ENCODE peak calls at places on chromosome 6, in nine cellular contexts. Z is aorta; L is lower lobe of right lung; S is HepG2; O is lung; D is A549; N is right cardiac atrium; R is pancreas; E is CD4-positive, CD25-positive, alpha-beta regulatory T cell. U is an unnamed sample.

GRCh38 chr6:122323361-122323760 is 76.1 kb upstream of the HSF2 start:
- ATAC-seq in Z (peak), L (no peak), S (no peak), O (no peak), D (no peak), N (no peak), R (no peak), E (no peak), U (peak)

GRCh38 chr6:117306227-117306784 is 40.9 kb downstream of the VGLL2 start:
- ATAC-seq in Z (no peak), L (peak), S (no peak), O (peak), D (no peak), N (no peak), R (no peak), E (no peak), U (no peak)

GRCh38 chr6:160417135-160417534 is 69.0 kb downstream of the SLC22A3 start:
- ATAC-seq in Z (no peak), L (no peak), S (no peak), O (no peak), D (no peak), N (peak), R (no peak), E (no peak), U (no peak)

GRCh38 chr6:54020311-54020710 is 90.9 kb upstream of the MLIP start:
- ATAC-seq in Z (no peak), L (no peak), S (no peak), O (no peak), D (no peak), N (no peak), R (no peak), E (no peak), U (no peak)

GRCh38 chr6:118280210-118280609 is 267.9 kb upstream of the PLN start:
- ATAC-seq in Z (no peak), L (no peak), S (no peak), O (no peak), D (no peak), N (no peak), R (no peak), E (no peak), U (no peak)

GRCh38 chr6:41768545-41769308 is 11.0 kb downstream of the FRS3 start:
- ATAC-seq in Z (no peak), L (peak), S (peak), O (peak), D (peak), N (no peak), R (no peak), E (no peak), U (peak)

GRCh38 chr6:38045701-38046305 is 226.3 kb downstream of the ZFAND3 start:
- ATAC-seq in Z (no peak), L (no peak), S (peak), O (no peak), D (no peak), N (no peak), R (no peak), E (no peak), U (no peak)

GRCh38 chr6:107674995-107675738 is 148.9 kb downstream of the SCML4 start:
- ATAC-seq in Z (peak), L (peak), S (peak), O (peak), D (peak), N (peak), R (peak), E (peak), U (peak)

GRCh38 chr6:6736753-6737654 is 148.5 kb downstream of the LY86 start:
- ATAC-seq in Z (peak), L (peak), S (peak), O (no peak), D (no peak), N (peak), R (no peak), E (no peak), U (peak)

GRCh38 chr6:11218827-11219826 is 13.3 kb downstream of the NEDD9 start:
- ATAC-seq in Z (peak), L (peak), S (peak), O (peak), D (peak), N (peak), R (peak), E (no peak), U (peak)

GRCh38 chr6:101668496-101668895 is 275.0 kb downstream of the GRIK2 start:
- ATAC-seq in Z (no peak), L (no peak), S (no peak), O (no peak), D (no peak), N (no peak), R (no peak), E (no peak), U (no peak)

GRCh38 chr6:72080260-72080941 is 194.1 kb downstream of the RIMS1 start:
- ATAC-seq in Z (no peak), L (no peak), S (no peak), O (no peak), D (no peak), N (no peak), R (no peak), E (no peak), U (no peak)

GRCh38 chr6:39812853-39813533 is 20.8 kb downstream of the DAAM2 start:
- ATAC-seq in Z (peak), L (peak), S (no peak), O (peak), D (no peak), N (peak), R (no peak), E (no peak), U (peak)

GRCh38 chr6:160141001-160141726 is 19.5 kb downstream of the SLC22A1 start:
- ATAC-seq in Z (peak), L (no peak), S (no peak), O (no peak), D (peak), N (peak), R (no peak), E (no peak), U (peak)

GRCh38 chr6:139881728-139882211 is 507.3 kb upstream of the CITED2 start:
- ATAC-seq in Z (peak), L (peak), S (peak), O (no peak), D (peak), N (peak), R (peak), E (no peak), U (peak)

GRCh38 chr6:11494786-11495564 is 42.6 kb upstream of the TMEM170B start:
- ATAC-seq in Z (no peak), L (peak), S (no peak), O (no peak), D (peak), N (no peak), R (no peak), E (no peak), U (no peak)

GRCh38 chr6:46207174-46207573 is 36.4 kb upstream of the ENPP5 start:
- ATAC-seq in Z (no peak), L (no peak), S (no peak), O (no peak), D (no peak), N (peak), R (no peak), E (no peak), U (no peak)

GRCh38 chr6:44270526-44271405 is 516 bp downstream of the TMEM151B start:
- ATAC-seq in Z (no peak), L (no peak), S (no peak), O (no peak), D (no peak), N (no peak), R (no peak), E (no peak), U (peak)

GRCh38 chr6:88975369-88975768 is 12.0 kb upstream of the RNGTT start:
- ATAC-seq in Z (no peak), L (no peak), S (peak), O (no peak), D (no peak), N (no peak), R (no peak), E (no peak), U (no peak)

GRCh38 chr6:52976149-52976548 is 18.9 kb downstream of the GSTA4 start:
- ATAC-seq in Z (no peak), L (peak), S (peak), O (no peak), D (no peak), N (no peak), R (no peak), E (no peak), U (no peak)

GRCh38 chr6:56509031-56509430 is 133.7 kb downstream of the DST start:
- ATAC-seq in Z (no peak), L (no peak), S (no peak), O (no peak), D (no peak), N (no peak), R (no peak), E (no peak), U (no peak)

GRCh38 chr6:10099086-10099499 is 315.8 kb downstream of the TFAP2A start:
- ATAC-seq in Z (no peak), L (peak), S (peak), O (no peak), D (no peak), N (no peak), R (peak), E (no peak), U (no peak)

GRCh38 chr6:140245641-140246040 is 871.2 kb upstream of the CITED2 start:
- ATAC-seq in Z (no peak), L (no peak), S (no peak), O (no peak), D (no peak), N (no peak), R (no peak), E (no peak), U (no peak)

GRCh38 chr6:109236140-109237081 is 141.1 kb downstream of the CEP57L1 start:
- ATAC-seq in Z (no peak), L (peak), S (peak), O (no peak), D (peak), N (no peak), R (peak), E (peak), U (no peak)

GRCh38 chr6:136763716-136764521 is 28.4 kb downstream of the MAP3K5 start:
- ATAC-seq in Z (no peak), L (no peak), S (no peak), O (no peak), D (no peak), N (no peak), R (no peak), E (peak), U (no peak)

GRCh38 chr6:26537160-26537845 is 863 bp upstream of the HMGN4 start:
- ATAC-seq in Z (peak), L (peak), S (peak), O (peak), D (peak), N (peak), R (peak), E (peak), U (peak)

GRCh38 chr6:16331328-16332174 is 93.2 kb downstream of the GMPR start:
- ATAC-seq in Z (peak), L (peak), S (peak), O (peak), D (peak), N (peak), R (peak), E (peak), U (peak)

GRCh38 chr6:16334671-16335070 is 96.3 kb downstream of the GMPR start:
- ATAC-seq in Z (peak), L (peak), S (no peak), O (no peak), D (peak), N (peak), R (no peak), E (no peak), U (peak)

GRCh38 chr6:16335176-16335575 is 96.8 kb downstream of the GMPR start:
- ATAC-seq in Z (no peak), L (no peak), S (no peak), O (no peak), D (no peak), N (no peak), R (no peak), E (no peak), U (no peak)

GRCh38 chr6:16333580-16333979 is 95.2 kb downstream of the GMPR start:
- ATAC-seq in Z (no peak), L (peak), S (no peak), O (no peak), D (no peak), N (no peak), R (no peak), E (no peak), U (no peak)

GRCh38 chr6:16332175-16332542 is 93.8 kb downstream of the GMPR start:
- ATAC-seq in Z (peak), L (peak), S (peak), O (peak), D (peak), N (peak), R (peak), E (peak), U (peak)
- H3K4me3 ChIP-seq in Z (no peak), L (no peak), S (no peak), O (no peak), D (no peak), N (no peak), R (no peak), E (peak), U (no peak)

GRCh38 chr6:142901616-142902015 is 43.4 kb downstream of the HIVEP2 start:
- ATAC-seq in Z (no peak), L (no peak), S (no peak), O (no peak), D (no peak), N (no peak), R (no peak), E (no peak), U (no peak)
- H3K4me3 ChIP-seq in Z (no peak), L (no peak), S (no peak), O (no peak), D (no peak), N (no peak), R (no peak), E (peak), U (no peak)

DNA sequence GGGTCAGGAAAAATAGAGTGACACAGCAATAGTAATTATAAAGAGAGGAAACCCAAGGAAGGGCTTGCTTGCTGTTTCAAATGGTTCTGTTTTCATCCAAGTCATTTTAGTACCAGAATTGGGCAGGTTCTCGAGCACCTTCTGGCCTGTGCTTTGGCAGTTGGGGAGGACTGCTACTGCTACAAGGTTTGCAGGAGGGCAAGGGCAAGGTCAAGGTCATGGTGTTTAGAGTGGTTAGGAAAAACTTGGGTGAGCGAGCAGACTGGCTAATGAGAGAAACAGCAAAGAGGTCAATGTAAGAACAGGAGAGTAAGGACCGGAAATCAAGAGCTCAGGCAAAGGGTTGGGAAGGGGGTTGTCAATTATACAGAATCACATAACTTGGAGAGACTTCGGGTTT is 164.5 kb downstream of the CDK19 start:
- ATAC-seq in Z (no peak), L (no peak), S (no peak), O (no peak), D (no peak), N (no peak), R (no peak), E (no peak), U (no peak)
- H3K4me3 ChIP-seq in Z (no peak), L (no peak), S (no peak), O (no peak), D (no peak), N (no peak), R (no peak), E (no peak), U (no peak)

GRCh38 chr6:2971420-2972218 is at the start of gene SERPINB6:
- ATAC-seq in Z (peak), L (peak), S (peak), O (peak), D (peak), N (peak), R (peak), E (peak), U (peak)
- H3K4me3 ChIP-seq in Z (peak), L (peak), S (peak), O (peak), D (peak), N (peak), R (peak), E (peak), U (peak)

GRCh38 chr6:156953125-156953477 is 175.9 kb downstream of the ARID1B start:
- ATAC-seq in Z (no peak), L (no peak), S (peak), O (no peak), D (peak), N (no peak), R (no peak), E (no peak), U (peak)
- H3K4me3 ChIP-seq in Z (no peak), L (no peak), S (peak), O (no peak), D (peak), N (peak), R (no peak), E (no peak), U (no peak)

GRCh38 chr6:170293881-170294755 is 3.2 kb upstream of the DLL1 start:
- ATAC-seq in Z (no peak), L (no peak), S (no peak), O (no peak), D (no peak), N (no peak), R (no peak), E (no peak), U (no peak)

GRCh38 chr6:170293411-170293844 is 2.5 kb upstream of the DLL1 start:
- ATAC-seq in Z (no peak), L (no peak), S (no peak), O (no peak), D (no peak), N (no peak), R (no peak), E (no peak), U (no peak)

GRCh38 chr6:170292111-170292777 is 1.4 kb upstream of the DLL1 start:
- ATAC-seq in Z (no peak), L (no peak), S (no peak), O (no peak), D (peak), N (no peak), R (no peak), E (peak), U (no peak)

GRCh38 chr6:170291271-170292110 is 613 bp upstream of the DLL1 start:
- ATAC-seq in Z (peak), L (peak), S (peak), O (peak), D (peak), N (peak), R (peak), E (peak), U (peak)

DNA sequence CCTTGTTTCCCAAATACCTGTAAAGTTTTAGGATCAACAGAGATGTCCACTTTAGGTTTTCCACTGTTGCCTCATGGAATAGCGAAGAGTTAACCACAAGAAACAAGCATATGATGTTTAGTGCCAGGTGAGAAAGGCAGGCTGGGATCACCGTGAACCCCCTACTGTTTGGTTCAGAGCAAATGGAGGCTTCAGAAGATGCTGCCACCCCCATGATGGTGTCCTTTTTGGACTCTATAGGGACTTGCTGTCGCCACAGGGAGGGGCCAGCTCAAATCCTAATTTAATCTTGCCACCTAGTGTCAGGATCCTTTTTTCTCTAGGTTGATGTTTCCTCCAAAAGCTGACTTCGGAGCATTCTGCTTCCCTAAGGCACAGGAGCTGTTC is 1.9 kb upstream of the DLL1 start:
- ATAC-seq in Z (no peak), L (no peak), S (no peak), O (no peak), D (peak), N (no peak), R (no peak), E (no peak), U (no peak)
- H3K4me3 ChIP-seq in Z (no peak), L (peak), S (no peak), O (no peak), D (peak), N (no peak), R (no peak), E (peak), U (peak)

DNA sequence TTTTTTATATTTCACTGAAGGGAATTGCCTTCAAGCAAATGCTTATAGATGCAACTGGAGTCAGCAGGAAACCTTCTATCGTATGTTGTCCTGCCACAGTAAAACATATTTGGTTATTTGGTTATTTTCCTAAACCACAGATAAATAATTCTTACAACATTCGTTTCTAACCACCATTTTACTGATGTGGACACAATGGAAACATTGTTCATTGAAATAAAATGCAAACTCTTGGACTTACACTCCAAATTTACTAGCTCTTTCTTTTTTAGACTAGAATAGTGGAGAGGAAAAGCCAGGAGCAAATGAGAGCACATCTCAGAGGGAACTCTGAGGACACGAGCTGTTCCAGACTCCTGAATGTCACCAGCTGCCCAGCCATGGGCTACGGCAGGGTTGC is 114.8 kb downstream of the RPS12 start:
- ATAC-seq in Z (no peak), L (no peak), S (no peak), O (no peak), D (no peak), N (no peak), R (no peak), E (no peak), U (no peak)
- H3K4me3 ChIP-seq in Z (no peak), L (no peak), S (no peak), O (no peak), D (no peak), N (no peak), R (no peak), E (no peak), U (no peak)

DNA sequence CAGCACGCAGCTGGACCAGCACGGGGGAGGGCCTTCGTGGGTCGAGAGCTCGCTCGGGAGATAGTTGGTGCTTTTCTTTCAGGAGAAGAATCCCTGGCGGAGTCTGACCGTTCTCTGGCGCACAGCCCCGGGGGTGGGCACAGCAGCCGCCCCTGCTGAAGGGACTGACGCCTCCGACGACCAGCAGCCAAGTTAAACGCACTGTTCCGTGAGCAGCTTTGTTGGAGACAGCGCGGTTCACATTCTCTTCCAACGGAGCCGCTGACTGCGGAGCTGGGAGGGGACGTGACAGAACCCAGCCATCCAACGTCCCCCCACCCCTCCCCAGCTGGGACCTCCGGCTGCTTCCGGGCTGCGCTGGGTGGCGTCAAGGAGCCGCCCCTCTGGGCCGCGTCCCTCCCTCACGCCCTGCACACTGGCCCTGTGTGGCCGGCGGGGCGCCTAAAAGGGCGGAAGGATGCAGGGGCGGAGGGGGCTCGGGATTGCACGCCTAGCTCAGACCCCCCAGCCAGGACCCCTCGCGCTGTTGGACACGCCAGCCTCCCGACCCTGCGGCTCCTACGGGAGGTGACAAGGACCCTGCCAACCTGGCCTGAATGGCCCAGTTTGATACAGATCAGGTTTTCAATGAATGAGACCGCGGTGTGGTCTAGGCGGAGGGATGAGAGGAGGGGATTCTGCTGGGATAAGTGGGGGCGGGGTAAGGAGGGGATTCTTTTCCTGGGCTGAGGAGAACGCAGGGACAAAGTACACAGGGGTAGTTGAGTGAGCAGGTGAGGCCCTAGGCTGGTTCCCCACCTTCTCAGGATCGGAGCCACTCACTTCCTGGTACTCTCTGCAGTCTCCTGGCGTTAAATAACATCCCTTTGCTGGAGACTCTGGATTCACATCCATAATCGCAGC is 36.4 kb upstream of the KHDC1 start:
- ATAC-seq in Z (peak), L (no peak), S (no peak), O (peak), D (no peak), N (peak), R (no peak), E (no peak), U (no peak)
- H3K4me3 ChIP-seq in Z (peak), L (peak), S (no peak), O (peak), D (no peak), N (peak), R (no peak), E (no peak), U (peak)